ENCODE peak calls at places on chromosome 17, in nine cellular contexts. One of them, this sample, is unnamed.

GRCh38 chr17:42493324-42493723 is 34.6 kb downstream of the ATP6V0A1 start:
- DNase-seq in left ventricle myocardium inferior: no peak
- DNase-seq in hepatocyte: no peak
- DNase-seq in fibroblast of mammary gland: no peak
- DNase-seq in IMR-90: no peak
- DNase-seq in coronary artery: no peak
- DNase-seq in Peyer's patch: no peak
- DNase-seq in retinal pigment epithelial cell: no peak
- DNase-seq in GM12865: no peak
- DNase-seq in this sample: no peak

GRCh38 chr17:32940706-32941390 is 12.9 kb downstream of the TMEM98 start:
- DNase-seq in left ventricle myocardium inferior: no peak
- DNase-seq in hepatocyte: no peak
- DNase-seq in fibroblast of mammary gland: no peak
- DNase-seq in IMR-90: no peak
- DNase-seq in coronary artery: no peak
- DNase-seq in Peyer's patch: no peak
- DNase-seq in retinal pigment epithelial cell: no peak
- DNase-seq in GM12865: peak
- DNase-seq in this sample: no peak

GRCh38 chr17:56206351-56206750 is 53.1 kb downstream of the ANKFN1 start:
- DNase-seq in left ventricle myocardium inferior: no peak
- DNase-seq in hepatocyte: no peak
- DNase-seq in fibroblast of mammary gland: no peak
- DNase-seq in IMR-90: no peak
- DNase-seq in coronary artery: no peak
- DNase-seq in Peyer's patch: no peak
- DNase-seq in retinal pigment epithelial cell: no peak
- DNase-seq in GM12865: no peak
- DNase-seq in this sample: no peak

GRCh38 chr17:1486802-1487695 is 5.4 kb downstream of the MYO1C start:
- DNase-seq in left ventricle myocardium inferior: peak
- DNase-seq in hepatocyte: peak
- DNase-seq in fibroblast of mammary gland: peak
- DNase-seq in IMR-90: no peak
- DNase-seq in coronary artery: peak
- DNase-seq in Peyer's patch: peak
- DNase-seq in retinal pigment epithelial cell: peak
- DNase-seq in GM12865: peak
- DNase-seq in this sample: no peak

GRCh38 chr17:61468263-61468907 is 16.2 kb downstream of the TBX4 start:
- DNase-seq in left ventricle myocardium inferior: no peak
- DNase-seq in hepatocyte: no peak
- DNase-seq in fibroblast of mammary gland: no peak
- DNase-seq in IMR-90: peak
- DNase-seq in coronary artery: no peak
- DNase-seq in Peyer's patch: no peak
- DNase-seq in retinal pigment epithelial cell: no peak
- DNase-seq in GM12865: no peak
- DNase-seq in this sample: no peak

GRCh38 chr17:13921841-13922776 is 147.2 kb upstream of the COX10 start:
- DNase-seq in left ventricle myocardium inferior: no peak
- DNase-seq in hepatocyte: no peak
- DNase-seq in fibroblast of mammary gland: no peak
- DNase-seq in IMR-90: no peak
- DNase-seq in coronary artery: no peak
- DNase-seq in Peyer's patch: no peak
- DNase-seq in retinal pigment epithelial cell: no peak
- DNase-seq in GM12865: no peak
- DNase-seq in this sample: no peak

GRCh38 chr17:38558751-38559024 is 47.1 kb downstream of the SRCIN1 start:
- DNase-seq in left ventricle myocardium inferior: no peak
- DNase-seq in hepatocyte: no peak
- DNase-seq in fibroblast of mammary gland: no peak
- DNase-seq in IMR-90: no peak
- DNase-seq in coronary artery: no peak
- DNase-seq in Peyer's patch: no peak
- DNase-seq in retinal pigment epithelial cell: no peak
- DNase-seq in GM12865: no peak
- DNase-seq in this sample: no peak

GRCh38 chr17:74215332-74215727 is 2.0 kb downstream of the TTYH2 start:
- DNase-seq in left ventricle myocardium inferior: peak
- DNase-seq in hepatocyte: no peak
- DNase-seq in fibroblast of mammary gland: no peak
- DNase-seq in IMR-90: no peak
- DNase-seq in coronary artery: no peak
- DNase-seq in Peyer's patch: no peak
- DNase-seq in retinal pigment epithelial cell: no peak
- DNase-seq in GM12865: no peak
- DNase-seq in this sample: no peak

GRCh38 chr17:67528751-67529436 is 151.8 kb downstream of the PITPNC1 start:
- DNase-seq in left ventricle myocardium inferior: peak
- DNase-seq in hepatocyte: peak
- DNase-seq in fibroblast of mammary gland: peak
- DNase-seq in IMR-90: peak
- DNase-seq in coronary artery: peak
- DNase-seq in Peyer's patch: peak
- DNase-seq in retinal pigment epithelial cell: peak
- DNase-seq in GM12865: no peak
- DNase-seq in this sample: peak

GRCh38 chr17:82889496-82890338 is 49.9 kb upstream of the ZNF750 start:
- DNase-seq in left ventricle myocardium inferior: no peak
- DNase-seq in hepatocyte: peak
- DNase-seq in fibroblast of mammary gland: peak
- DNase-seq in IMR-90: no peak
- DNase-seq in coronary artery: no peak
- DNase-seq in Peyer's patch: no peak
- DNase-seq in retinal pigment epithelial cell: no peak
- DNase-seq in GM12865: no peak
- DNase-seq in this sample: no peak

GRCh38 chr17:21680366-21680765 is 12.0 kb upstream of the KCNJ18 start:
- DNase-seq in left ventricle myocardium inferior: no peak
- DNase-seq in hepatocyte: no peak
- DNase-seq in fibroblast of mammary gland: no peak
- DNase-seq in IMR-90: no peak
- DNase-seq in coronary artery: peak
- DNase-seq in Peyer's patch: no peak
- DNase-seq in retinal pigment epithelial cell: no peak
- DNase-seq in GM12865: no peak
- DNase-seq in this sample: no peak

GRCh38 chr17:32310927-32311568 is 30.9 kb downstream of the C17orf75 start:
- DNase-seq in left ventricle myocardium inferior: no peak
- DNase-seq in hepatocyte: no peak
- DNase-seq in fibroblast of mammary gland: peak
- DNase-seq in IMR-90: no peak
- DNase-seq in coronary artery: no peak
- DNase-seq in Peyer's patch: no peak
- DNase-seq in retinal pigment epithelial cell: no peak
- DNase-seq in GM12865: no peak
- DNase-seq in this sample: no peak

GRCh38 chr17:78138204-78139060 is 7.8 kb upstream of the C17orf99 start:
- DNase-seq in left ventricle myocardium inferior: no peak
- DNase-seq in hepatocyte: no peak
- DNase-seq in fibroblast of mammary gland: no peak
- DNase-seq in IMR-90: no peak
- DNase-seq in coronary artery: peak
- DNase-seq in Peyer's patch: no peak
- DNase-seq in retinal pigment epithelial cell: no peak
- DNase-seq in GM12865: no peak
- DNase-seq in this sample: no peak

GRCh38 chr17:66469088-66469442 is 166.7 kb downstream of the PRKCA start:
- DNase-seq in left ventricle myocardium inferior: peak
- DNase-seq in hepatocyte: no peak
- DNase-seq in fibroblast of mammary gland: no peak
- DNase-seq in IMR-90: no peak
- DNase-seq in coronary artery: no peak
- DNase-seq in Peyer's patch: no peak
- DNase-seq in retinal pigment epithelial cell: no peak
- DNase-seq in GM12865: no peak
- DNase-seq in this sample: no peak

GRCh38 chr17:2084129-2084765 is 29.3 kb downstream of the HIC1 start:
- DNase-seq in left ventricle myocardium inferior: peak
- DNase-seq in hepatocyte: peak
- DNase-seq in fibroblast of mammary gland: peak
- DNase-seq in IMR-90: peak
- DNase-seq in coronary artery: no peak
- DNase-seq in Peyer's patch: no peak
- DNase-seq in retinal pigment epithelial cell: no peak
- DNase-seq in GM12865: no peak
- DNase-seq in this sample: no peak

GRCh38 chr17:63493411-63493810 is 16.6 kb downstream of the ACE start:
- DNase-seq in left ventricle myocardium inferior: no peak
- DNase-seq in hepatocyte: no peak
- DNase-seq in fibroblast of mammary gland: no peak
- DNase-seq in IMR-90: no peak
- DNase-seq in coronary artery: no peak
- DNase-seq in Peyer's patch: no peak
- DNase-seq in retinal pigment epithelial cell: no peak
- DNase-seq in GM12865: no peak
- DNase-seq in this sample: no peak
- H3K4me3 ChIP-seq in left ventricle myocardium inferior: no peak
- H3K4me3 ChIP-seq in hepatocyte: no peak
- H3K4me3 ChIP-seq in fibroblast of mammary gland: no peak
- H3K4me3 ChIP-seq in IMR-90: no peak
- H3K4me3 ChIP-seq in coronary artery: no peak
- H3K4me3 ChIP-seq in Peyer's patch: no peak
- H3K4me3 ChIP-seq in retinal pigment epithelial cell: no peak
- H3K4me3 ChIP-seq in GM12865: no peak
- H3K4me3 ChIP-seq in this sample: no peak

DNA sequence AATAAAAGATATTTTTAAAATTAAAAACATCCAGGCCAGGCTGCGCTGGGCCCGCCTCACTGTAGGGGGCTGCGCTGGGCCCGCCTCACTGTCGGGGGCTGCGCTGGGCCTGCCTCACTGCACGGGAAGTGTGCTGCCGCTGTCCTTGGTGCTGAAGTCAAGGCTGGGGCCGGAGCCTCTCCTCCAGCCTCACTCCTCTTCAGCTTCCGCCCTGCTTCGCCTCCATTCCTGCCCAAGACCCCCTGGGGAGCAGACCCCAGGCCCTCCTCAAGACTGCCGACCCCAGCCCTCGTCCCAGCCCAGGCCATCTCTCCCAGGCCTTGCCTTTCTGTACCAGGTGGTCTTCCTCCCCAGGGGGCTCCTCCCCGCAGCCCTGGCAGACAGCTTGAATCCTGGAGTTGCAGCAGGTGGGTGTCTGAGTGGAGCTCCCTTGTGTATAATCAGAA is 26.2 kb downstream of the ENDOV start:
- DNase-seq in left ventricle myocardium inferior: peak
- DNase-seq in hepatocyte: peak
- DNase-seq in fibroblast of mammary gland: peak
- DNase-seq in IMR-90: peak
- DNase-seq in coronary artery: no peak
- DNase-seq in Peyer's patch: no peak
- DNase-seq in retinal pigment epithelial cell: no peak
- DNase-seq in GM12865: peak
- DNase-seq in this sample: no peak
- TF ChIP-seq CTCF in left ventricle myocardium inferior: no peak
- TF ChIP-seq CTCF in hepatocyte: no peak
- TF ChIP-seq CTCF in fibroblast of mammary gland: no peak
- TF ChIP-seq CTCF in IMR-90: peak
- TF ChIP-seq CTCF in coronary artery: no peak
- TF ChIP-seq CTCF in Peyer's patch: no peak
- TF ChIP-seq CTCF in retinal pigment epithelial cell: no peak
- TF ChIP-seq CTCF in GM12865: no peak
- TF ChIP-seq CTCF in this sample: peak

GRCh38 chr17:50024808-50025207 is 29.8 kb upstream of the DLX3 start:
- DNase-seq in left ventricle myocardium inferior: no peak
- DNase-seq in hepatocyte: no peak
- DNase-seq in fibroblast of mammary gland: no peak
- DNase-seq in IMR-90: no peak
- DNase-seq in coronary artery: no peak
- DNase-seq in Peyer's patch: no peak
- DNase-seq in retinal pigment epithelial cell: no peak
- DNase-seq in GM12865: no peak
- DNase-seq in this sample: no peak

GRCh38 chr17:50028207-50029120 is 27.4 kb upstream of the ITGA3 start:
- DNase-seq in left ventricle myocardium inferior: no peak
- DNase-seq in hepatocyte: peak
- DNase-seq in fibroblast of mammary gland: peak
- DNase-seq in IMR-90: peak
- DNase-seq in coronary artery: no peak
- DNase-seq in Peyer's patch: no peak
- DNase-seq in retinal pigment epithelial cell: peak
- DNase-seq in GM12865: no peak
- DNase-seq in this sample: no peak

GRCh38 chr17:50027639-50028206 is 28.2 kb upstream of the ITGA3 start:
- DNase-seq in left ventricle myocardium inferior: peak
- DNase-seq in hepatocyte: peak
- DNase-seq in fibroblast of mammary gland: peak
- DNase-seq in IMR-90: peak
- DNase-seq in coronary artery: peak
- DNase-seq in Peyer's patch: no peak
- DNase-seq in retinal pigment epithelial cell: peak
- DNase-seq in GM12865: no peak
- DNase-seq in this sample: peak

GRCh38 chr17:50026901-50027638 is 28.8 kb upstream of the ITGA3 start:
- DNase-seq in left ventricle myocardium inferior: peak
- DNase-seq in hepatocyte: peak
- DNase-seq in fibroblast of mammary gland: peak
- DNase-seq in IMR-90: peak
- DNase-seq in coronary artery: peak
- DNase-seq in Peyer's patch: peak
- DNase-seq in retinal pigment epithelial cell: peak
- DNase-seq in GM12865: peak
- DNase-seq in this sample: peak

GRCh38 chr17:50026046-50026675 is 29.7 kb upstream of the ITGA3 start:
- DNase-seq in left ventricle myocardium inferior: no peak
- DNase-seq in hepatocyte: no peak
- DNase-seq in fibroblast of mammary gland: no peak
- DNase-seq in IMR-90: no peak
- DNase-seq in coronary artery: no peak
- DNase-seq in Peyer's patch: no peak
- DNase-seq in retinal pigment epithelial cell: no peak
- DNase-seq in GM12865: no peak
- DNase-seq in this sample: no peak
- H3K4me3 ChIP-seq in left ventricle myocardium inferior: no peak
- H3K4me3 ChIP-seq in hepatocyte: no peak
- H3K4me3 ChIP-seq in fibroblast of mammary gland: no peak
- H3K4me3 ChIP-seq in IMR-90: no peak
- H3K4me3 ChIP-seq in coronary artery: no peak
- H3K4me3 ChIP-seq in Peyer's patch: no peak
- H3K4me3 ChIP-seq in retinal pigment epithelial cell: no peak
- H3K4me3 ChIP-seq in GM12865: no peak
- H3K4me3 ChIP-seq in this sample: no peak

GRCh38 chr17:17783121-17783824 is 53.5 kb downstream of the SREBF1 start:
- DNase-seq in left ventricle myocardium inferior: peak
- DNase-seq in hepatocyte: peak
- DNase-seq in fibroblast of mammary gland: peak
- DNase-seq in IMR-90: no peak
- DNase-seq in coronary artery: no peak
- DNase-seq in Peyer's patch: peak
- DNase-seq in retinal pigment epithelial cell: no peak
- DNase-seq in GM12865: peak
- DNase-seq in this sample: no peak
- TF ChIP-seq CTCF in left ventricle myocardium inferior: peak
- TF ChIP-seq CTCF in hepatocyte: peak
- TF ChIP-seq CTCF in fibroblast of mammary gland: no peak
- TF ChIP-seq CTCF in IMR-90: no peak
- TF ChIP-seq CTCF in coronary artery: no peak
- TF ChIP-seq CTCF in Peyer's patch: no peak
- TF ChIP-seq CTCF in retinal pigment epithelial cell: peak
- TF ChIP-seq CTCF in GM12865: peak
- TF ChIP-seq CTCF in this sample: peak

GRCh38 chr17:27631897-27632725 is 1.1 kb downstream of the LGALS9 start:
- DNase-seq in left ventricle myocardium inferior: no peak
- DNase-seq in hepatocyte: no peak
- DNase-seq in fibroblast of mammary gland: no peak
- DNase-seq in IMR-90: no peak
- DNase-seq in coronary artery: no peak
- DNase-seq in Peyer's patch: no peak
- DNase-seq in retinal pigment epithelial cell: no peak
- DNase-seq in GM12865: peak
- DNase-seq in this sample: no peak
- H3K4me3 ChIP-seq in left ventricle myocardium inferior: peak
- H3K4me3 ChIP-seq in hepatocyte: no peak
- H3K4me3 ChIP-seq in fibroblast of mammary gland: no peak
- H3K4me3 ChIP-seq in IMR-90: no peak
- H3K4me3 ChIP-seq in coronary artery: peak
- H3K4me3 ChIP-seq in Peyer's patch: peak
- H3K4me3 ChIP-seq in retinal pigment epithelial cell: no peak
- H3K4me3 ChIP-seq in GM12865: peak
- H3K4me3 ChIP-seq in this sample: no peak

This sample was measured in astrocyte of the cerebellum.